ENCODE peak calls at places on chromosome 14, in seven cellular contexts. One of them, this sample, is unnamed.

GRCh38 chr14:104681689-104682074 is 7.7 kb upstream of the INF2 start:
- DNase-seq in psoas muscle: peak; percentile 87
- DNase-seq in NCI-H2081: no peak
- DNase-seq in CD4-positive, alpha-beta T cell: no peak
- DNase-seq in WERI-Rb-1: peak; percentile 79
- DNase-seq in left colon: peak; percentile 96
- DNase-seq in HTR-8/SVneo: peak; percentile 91
- DNase-seq in this sample: no peak

GRCh38 chr14:72825486-72825885 is 68.4 kb downstream of the DPF3 start:
- DNase-seq in NCI-H2081: no peak
- DNase-seq in psoas muscle: no peak
- DNase-seq in WERI-Rb-1: no peak
- DNase-seq in CD4-positive, alpha-beta T cell: no peak
- DNase-seq in HTR-8/SVneo: no peak
- DNase-seq in left colon: no peak
- DNase-seq in this sample: no peak

GRCh38 chr14:104665663-104666522 is 23.5 kb upstream of the INF2 start:
- DNase-seq in NCI-H2081: no peak
- DNase-seq in left colon: no peak
- DNase-seq in WERI-Rb-1: no peak
- DNase-seq in HTR-8/SVneo: no peak
- DNase-seq in CD4-positive, alpha-beta T cell: peak; percentile 52
- DNase-seq in psoas muscle: no peak
- DNase-seq in this sample: no peak

GRCh38 chr14:23101986-23102625 is 2.7 kb downstream of the CIROP start:
- DNase-seq in HTR-8/SVneo: no peak
- DNase-seq in CD4-positive, alpha-beta T cell: no peak
- DNase-seq in psoas muscle: no peak
- DNase-seq in left colon: no peak
- DNase-seq in NCI-H2081: no peak
- DNase-seq in WERI-Rb-1: no peak
- DNase-seq in this sample: no peak

GRCh38 chr14:32697704-32698103 is 241.0 kb upstream of the NPAS3 start:
- DNase-seq in CD4-positive, alpha-beta T cell: no peak
- DNase-seq in WERI-Rb-1: no peak
- DNase-seq in NCI-H2081: no peak
- DNase-seq in psoas muscle: no peak
- DNase-seq in HTR-8/SVneo: no peak
- DNase-seq in left colon: no peak
- DNase-seq in this sample: no peak

GRCh38 chr14:71628433-71628832 is 303.8 kb upstream of the RGS6 start:
- DNase-seq in NCI-H2081: no peak
- DNase-seq in psoas muscle: no peak
- DNase-seq in WERI-Rb-1: no peak
- DNase-seq in left colon: no peak
- DNase-seq in CD4-positive, alpha-beta T cell: no peak
- DNase-seq in HTR-8/SVneo: no peak
- DNase-seq in this sample: no peak

GRCh38 chr14:90851327-90852036 is 35.3 kb upstream of the TTC7B start:
- DNase-seq in WERI-Rb-1: no peak
- DNase-seq in HTR-8/SVneo: no peak
- DNase-seq in CD4-positive, alpha-beta T cell: no peak
- DNase-seq in left colon: no peak
- DNase-seq in NCI-H2081: no peak
- DNase-seq in psoas muscle: no peak
- DNase-seq in this sample: no peak

GRCh38 chr14:54702492-54702891 is 135.6 kb downstream of the SAMD4A start:
- DNase-seq in psoas muscle: no peak
- DNase-seq in WERI-Rb-1: no peak
- DNase-seq in HTR-8/SVneo: no peak
- DNase-seq in CD4-positive, alpha-beta T cell: no peak
- DNase-seq in NCI-H2081: no peak
- DNase-seq in left colon: no peak
- DNase-seq in this sample: no peak

GRCh38 chr14:99217556-99217955 is 54.4 kb downstream of the BCL11B start:
- DNase-seq in HTR-8/SVneo: no peak
- DNase-seq in psoas muscle: no peak
- DNase-seq in NCI-H2081: no peak
- DNase-seq in left colon: no peak
- DNase-seq in CD4-positive, alpha-beta T cell: no peak
- DNase-seq in WERI-Rb-1: no peak
- DNase-seq in this sample: no peak